ENCODE peak calls at places on chromosomes 1 and 21, in five cellular contexts. H is astrocyte, K is SK-N-SH, U is H9, V is MM.1S. W is an unnamed sample. For H4K20me1, the result is how much of the 10 kb centered on the place peaks cover.

GRCh38 chr1:198892065-198892464 is 253.2 kb downstream of the PTPRC start:
- DNase-seq in H (peak), K (peak), U (no peak), V (no peak), W (no peak)

GRCh38 chr1:167911413-167911812 is 2.5 kb downstream of the ADCY10 start:
- DNase-seq in H (no peak), K (no peak), U (no peak), V (no peak), W (no peak)

GRCh38 chr1:151210830-151211229 is 12.5 kb downstream of the PIP5K1A start:
- DNase-seq in H (peak), K (no peak), U (no peak), V (no peak), W (no peak)

GRCh38 chr1:233215135-233215722 is 80.3 kb downstream of the PCNX2 start:
- DNase-seq in H (no peak), K (no peak), U (no peak), V (no peak), W (no peak)

GRCh38 chr21:35606136-35606535 is 454.2 kb downstream of the SETD4 start:
- DNase-seq in H (no peak), K (no peak), U (no peak), V (no peak), W (no peak)

GRCh38 chr1:45793942-45794604 is 9.3 kb upstream of the MAST2 start:
- DNase-seq in H (no peak), K (no peak), U (no peak), V (no peak), W (no peak)

GRCh38 chr1:104125226-104125625 is 375.5 kb downstream of the AMY1C start:
- DNase-seq in H (peak), K (no peak), U (no peak), V (no peak), W (peak)

GRCh38 chr1:52288286-52288685 is 77.7 kb downstream of the CC2D1B start:
- DNase-seq in H (peak), K (no peak), U (no peak), V (no peak), W (no peak)

DNA sequence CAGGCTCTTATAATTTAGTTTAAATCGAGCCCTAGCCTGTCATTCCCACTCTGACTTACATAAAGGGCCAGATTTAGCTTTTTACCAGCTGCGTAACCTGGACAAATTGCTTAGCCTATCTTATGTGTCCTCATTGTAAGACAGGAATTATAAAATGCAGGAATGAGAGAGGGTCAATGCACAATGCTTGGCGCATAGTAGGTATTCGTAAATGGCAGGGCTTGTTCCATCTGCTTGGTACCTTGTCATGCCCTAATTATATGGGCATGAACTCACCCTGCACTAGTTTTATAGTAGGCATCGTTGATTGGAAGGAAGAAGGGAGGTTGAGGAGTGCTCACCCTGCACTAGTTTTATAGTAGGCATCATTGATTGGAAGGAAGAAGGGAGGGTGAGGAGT is 108.8 kb downstream of the GALNT2 start:
- DNase-seq in H (no peak), K (no peak), U (peak), V (no peak), W (no peak)
- H4K20me1 ChIP-seq in H (half or more), K (under half), U (under half), V (under half), W (under half)

DNA sequence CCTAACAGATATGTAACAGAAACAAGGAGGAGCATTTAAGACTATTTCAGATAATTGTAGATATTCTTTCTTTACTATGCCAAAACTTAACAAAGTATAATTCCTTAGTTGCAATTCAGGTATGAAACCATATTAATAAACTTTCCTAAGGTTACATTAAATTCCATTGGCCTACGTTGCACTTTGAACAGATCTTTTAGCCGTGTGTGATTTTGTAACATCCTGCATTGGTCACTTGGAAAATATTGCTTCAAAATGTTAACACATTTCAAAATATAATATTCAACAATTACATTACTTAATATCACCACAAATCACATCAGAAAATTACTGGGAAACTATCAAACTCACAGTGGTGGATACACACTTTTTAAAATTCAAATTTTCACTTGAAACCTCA is 20.2 kb downstream of the ETS2 start:
- DNase-seq in H (no peak), K (no peak), U (no peak), V (no peak), W (no peak)
- H4K20me1 ChIP-seq in H (under half), K (under half), U (under half), V (under half), W (under half)

GRCh38 chr1:6353948-6354658 is 39.5 kb downstream of the ACOT7 start:
- DNase-seq in H (no peak), K (no peak), U (no peak), V (no peak), W (peak)

GRCh38 chr1:6350416-6351088 is 43.0 kb downstream of the ACOT7 start:
- DNase-seq in H (no peak), K (peak), U (no peak), V (no peak), W (peak)

GRCh38 chr1:6353605-6353947 is 40.0 kb downstream of the ACOT7 start:
- DNase-seq in H (no peak), K (no peak), U (no peak), V (no peak), W (no peak)

GRCh38 chr1:6351480-6352137 is 42.0 kb downstream of the ACOT7 start:
- DNase-seq in H (no peak), K (no peak), U (no peak), V (no peak), W (no peak)

GRCh38 chr1:6352138-6352563 is 41.4 kb downstream of the ACOT7 start:
- DNase-seq in H (no peak), K (no peak), U (peak), V (no peak), W (no peak)
- H4K20me1 ChIP-seq in H (under half), K (under half), U (under half), V (under half), W (under half)

GRCh38 chr1:156781585-156782186 is 14.4 kb downstream of the PRCC start:
- DNase-seq in H (peak), K (no peak), U (no peak), V (no peak), W (no peak)
- H4K20me1 ChIP-seq in H (half or more), K (half or more), U (under half), V (under half), W (half or more)

GRCh38 chr1:36864182-36865079 is 169.9 kb downstream of the GRIK3 start:
- DNase-seq in H (no peak), K (peak), U (peak), V (no peak), W (no peak)

GRCh38 chr1:36866168-36866814 is 168.0 kb downstream of the GRIK3 start:
- DNase-seq in H (no peak), K (no peak), U (no peak), V (no peak), W (no peak)

GRCh38 chr1:36865080-36865900 is 169.0 kb downstream of the GRIK3 start:
- DNase-seq in H (no peak), K (peak), U (no peak), V (no peak), W (no peak)

GRCh38 chr1:36869054-36869453 is 165.3 kb downstream of the GRIK3 start:
- DNase-seq in H (no peak), K (no peak), U (no peak), V (no peak), W (no peak)

DNA sequence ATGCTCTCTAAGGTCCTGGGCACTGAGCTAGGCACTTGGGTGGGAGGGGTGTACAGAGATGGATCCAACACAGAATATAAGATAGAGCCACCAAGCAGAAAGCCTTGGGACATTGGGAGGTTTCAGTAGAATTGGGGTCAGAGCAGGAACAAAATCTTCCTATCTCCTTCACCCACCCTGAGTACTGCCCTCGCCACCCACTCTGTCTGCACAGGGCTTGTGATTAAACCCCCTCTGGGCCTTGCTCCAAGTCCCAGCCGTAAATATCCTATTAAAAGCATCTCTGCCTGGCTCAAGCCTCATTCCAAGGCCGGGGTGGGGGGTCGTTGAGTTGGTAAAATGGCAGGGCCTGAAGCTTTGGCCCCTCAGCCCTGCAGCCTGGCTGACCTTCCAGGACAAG is 166.7 kb downstream of the GRIK3 start:
- DNase-seq in H (no peak), K (no peak), U (no peak), V (no peak), W (no peak)
- H4K20me1 ChIP-seq in H (under half), K (under half), U (under half), V (under half), W (under half)

DNA sequence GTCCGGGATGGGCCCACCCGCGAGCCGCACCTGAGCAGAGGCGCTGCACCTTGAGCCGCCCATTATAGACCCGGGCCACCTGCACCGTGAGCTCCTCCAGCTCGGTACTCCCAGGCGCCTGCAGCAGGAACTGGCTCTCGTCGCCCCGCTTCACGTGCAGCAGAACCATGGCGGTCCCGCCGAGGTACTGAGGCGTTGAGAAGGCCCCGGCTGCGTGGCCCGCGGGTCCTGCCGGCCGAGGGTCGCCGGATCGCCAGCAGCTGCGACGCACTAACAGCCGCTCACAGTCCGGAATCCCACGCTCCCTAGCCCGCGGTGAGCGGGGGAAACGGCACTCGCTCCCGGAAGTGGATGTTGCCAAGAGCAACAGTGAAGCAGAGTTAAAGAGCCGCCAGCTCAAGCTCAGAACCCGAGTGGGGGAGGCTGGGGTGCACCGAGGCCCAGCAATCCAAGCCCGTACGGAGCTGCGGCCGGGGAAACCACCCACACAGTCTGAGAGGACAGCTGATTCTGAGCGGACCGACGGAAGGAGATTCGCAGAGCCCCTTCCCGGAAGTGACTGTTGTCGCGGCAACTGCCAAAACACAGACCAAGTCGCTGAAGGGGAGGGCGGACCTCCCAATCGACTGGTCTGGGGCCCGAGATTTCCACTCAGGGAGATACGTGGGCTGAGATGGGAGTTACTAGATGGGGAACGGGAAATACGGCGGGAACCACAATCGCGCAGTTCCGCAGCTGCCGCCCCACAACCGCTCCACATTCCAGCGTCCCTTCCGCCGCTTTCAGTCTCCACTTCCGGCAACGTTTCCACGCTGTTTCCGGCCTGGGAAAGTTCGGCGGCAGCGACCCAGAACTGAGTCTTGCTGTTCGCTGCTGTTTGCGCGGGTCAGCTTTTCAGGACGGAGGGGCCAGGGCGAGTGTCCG is at the start of gene CFAP298:
- DNase-seq in H (peak), K (peak), U (peak), V (peak), W (peak)
- H4K20me1 ChIP-seq in H (under half), K (under half), U (under half), V (under half), W (under half)

GRCh38 chr1:218351617-218352438 is 6.7 kb downstream of the TGFB2 start:
- DNase-seq in H (peak), K (peak), U (peak), V (peak), W (no peak)

GRCh38 chr1:218357211-218357892 is 12.2 kb downstream of the TGFB2 start:
- DNase-seq in H (peak), K (no peak), U (no peak), V (no peak), W (peak)

GRCh38 chr1:218353656-218354055 is 8.5 kb downstream of the TGFB2 start:
- DNase-seq in H (no peak), K (no peak), U (no peak), V (no peak), W (peak)

GRCh38 chr1:218357893-218358232 is 12.7 kb downstream of the TGFB2 start:
- DNase-seq in H (no peak), K (no peak), U (no peak), V (no peak), W (no peak)

GRCh38 chr1:218355269-218355668 is 10.1 kb downstream of the TGFB2 start:
- DNase-seq in H (no peak), K (no peak), U (no peak), V (no peak), W (no peak)
- H4K20me1 ChIP-seq in H (half or more), K (under half), U (under half), V (under half), W (under half)

GRCh38 chr1:22117238-22117637 is 25.7 kb downstream of the WNT4 start:
- DNase-seq in H (no peak), K (peak), U (peak), V (no peak), W (no peak)
- H4K20me1 ChIP-seq in H (half or more), K (half or more), U (under half), V (under half), W (under half)

GRCh38 chr1:206709772-206710456 is 25.2 kb downstream of the MAPKAPK2 start:
- DNase-seq in H (no peak), K (no peak), U (no peak), V (no peak), W (peak)
- H4K20me1 ChIP-seq in H (half or more), K (half or more), U (under half), V (under half), W (under half)

W was measured in PC-9.